ENCODE peak calls at places on chromosome 13, in five cellular contexts. One of them, this sample, is unnamed.
A peak's percentile ranks its signal among the peaks of the same experiment; 100 is the strongest.

GRCh38 chr13:28717170-28717569 is 1.6 kb downstream of the SLC46A3 start:
- DNase-seq in upper lobe of left lung: no peak
- DNase-seq in pancreas: no peak
- DNase-seq in bronchial epithelial cell: no peak
- DNase-seq in breast epithelium: no peak
- DNase-seq in this sample: no peak

GRCh38 chr13:32323912-32324311 is 8.6 kb downstream of the BRCA2 start:
- DNase-seq in pancreas: no peak
- DNase-seq in upper lobe of left lung: no peak
- DNase-seq in breast epithelium: no peak
- DNase-seq in bronchial epithelial cell: peak; percentile 71
- DNase-seq in this sample: no peak

GRCh38 chr13:72342364-72342763 is 385.1 kb downstream of the MZT1 start:
- DNase-seq in upper lobe of left lung: no peak
- DNase-seq in bronchial epithelial cell: no peak
- DNase-seq in pancreas: peak; percentile 29
- DNase-seq in breast epithelium: no peak
- DNase-seq in this sample: no peak

GRCh38 chr13:74205313-74205690 is 71.1 kb upstream of the KLF12 start:
- DNase-seq in breast epithelium: no peak
- DNase-seq in bronchial epithelial cell: peak; percentile 56
- DNase-seq in pancreas: no peak
- DNase-seq in upper lobe of left lung: no peak
- DNase-seq in this sample: no peak

GRCh38 chr13:63625869-63626268 is 2210.2 kb upstream of the PCDH20 start:
- DNase-seq in upper lobe of left lung: no peak
- DNase-seq in pancreas: no peak
- DNase-seq in bronchial epithelial cell: peak; percentile 14
- DNase-seq in breast epithelium: no peak
- DNase-seq in this sample: peak; percentile 28

GRCh38 chr13:62879071-62879470 is 1463.4 kb upstream of the PCDH20 start:
- DNase-seq in breast epithelium: no peak
- DNase-seq in upper lobe of left lung: no peak
- DNase-seq in bronchial epithelial cell: no peak
- DNase-seq in pancreas: no peak
- DNase-seq in this sample: no peak

GRCh38 chr13:49220856-49221614 is 897 bp downstream of the MLNR start:
- DNase-seq in breast epithelium: no peak
- DNase-seq in pancreas: peak; percentile 48
- DNase-seq in upper lobe of left lung: no peak
- DNase-seq in bronchial epithelial cell: no peak
- DNase-seq in this sample: peak; percentile 9

GRCh38 chr13:32415019-32415418 is 12.9 kb downstream of the N4BP2L1 start:
- DNase-seq in upper lobe of left lung: no peak
- DNase-seq in breast epithelium: no peak
- DNase-seq in bronchial epithelial cell: peak; percentile 11
- DNase-seq in pancreas: no peak
- DNase-seq in this sample: no peak

GRCh38 chr13:42038661-42039456 is 9.6 kb upstream of the DGKH start:
- DNase-seq in bronchial epithelial cell: no peak
- DNase-seq in upper lobe of left lung: no peak
- DNase-seq in pancreas: no peak
- DNase-seq in breast epithelium: no peak
- DNase-seq in this sample: no peak

GRCh38 chr13:107927557-107927956 is 287.8 kb downstream of the LIG4 start:
- DNase-seq in pancreas: no peak
- DNase-seq in upper lobe of left lung: no peak
- DNase-seq in breast epithelium: no peak
- DNase-seq in bronchial epithelial cell: no peak
- DNase-seq in this sample: no peak

DNA sequence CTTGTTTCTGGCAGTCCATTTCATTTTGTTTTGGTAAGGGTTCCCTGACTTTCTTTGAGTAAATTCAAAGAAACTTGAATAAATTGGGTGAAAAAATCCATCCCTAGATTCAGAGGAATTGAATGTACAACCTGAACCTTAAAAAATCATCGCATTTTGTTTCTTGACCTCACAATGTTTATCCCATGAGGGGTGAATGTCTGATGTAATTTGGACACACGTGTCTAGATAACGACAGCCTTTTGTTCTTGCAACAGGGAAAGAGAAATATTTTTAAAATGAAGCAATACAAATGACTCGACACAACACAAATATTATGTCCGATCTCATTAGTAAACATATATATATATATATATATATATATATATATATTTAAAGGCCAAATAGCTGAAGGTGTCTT is 453.2 kb upstream of the ATXN8OS start:
- DNase-seq in pancreas: no peak
- DNase-seq in upper lobe of left lung: no peak
- DNase-seq in breast epithelium: no peak
- DNase-seq in bronchial epithelial cell: no peak
- DNase-seq in this sample: no peak
- H3K27me3 ChIP-seq in pancreas: no peaks in the 10 kb centered on the region
- H3K27me3 ChIP-seq in upper lobe of left lung: no peaks in the 10 kb centered on the region
- H3K27me3 ChIP-seq in breast epithelium: no peaks in the 10 kb centered on the region
- H3K27me3 ChIP-seq in bronchial epithelial cell: no peaks in the 10 kb centered on the region
- H3K27me3 ChIP-seq in this sample: no peaks in the 10 kb centered on the region

DNA sequence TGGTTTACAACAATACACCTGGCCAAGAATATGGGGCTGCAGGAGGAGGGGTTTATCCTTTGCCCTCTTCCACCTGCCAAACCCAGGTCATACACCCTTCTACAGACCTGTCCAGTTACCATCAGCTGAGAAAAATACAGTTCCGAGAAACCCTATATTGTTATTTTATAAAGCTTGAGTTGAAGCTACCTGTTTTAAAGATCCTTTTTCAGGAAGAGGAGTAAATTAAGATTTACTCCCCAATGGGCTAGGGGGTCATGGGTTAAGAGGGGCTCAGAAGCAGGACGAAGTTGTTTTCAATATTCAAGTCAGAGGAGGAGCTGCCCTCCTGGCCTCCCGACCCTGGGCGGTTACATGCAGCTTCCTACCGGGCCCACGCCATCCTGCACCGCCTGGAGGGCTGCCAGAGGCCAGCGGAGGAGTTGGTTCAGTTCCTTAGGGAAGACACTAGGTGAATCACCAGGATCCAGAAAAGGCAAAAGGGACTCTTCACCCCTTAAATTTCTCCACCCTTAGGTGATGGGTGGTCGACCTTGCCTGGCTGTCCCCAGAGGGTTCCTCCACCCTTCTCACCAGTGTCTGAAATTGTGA is 1.3 kb downstream of the GJB2 start:
- DNase-seq in bronchial epithelial cell: no peak
- DNase-seq in pancreas: no peak
- DNase-seq in upper lobe of left lung: no peak
- DNase-seq in breast epithelium: no peak
- DNase-seq in this sample: no peak
- H3K4me3 ChIP-seq in bronchial epithelial cell: peak overlapping the region; percentile 61
- H3K4me3 ChIP-seq in pancreas: peak overlapping the region; percentile 59
- H3K4me3 ChIP-seq in upper lobe of left lung: no peak overlapping the region
- H3K4me3 ChIP-seq in breast epithelium: no peak overlapping the region
- H3K4me3 ChIP-seq in this sample: no peak overlapping the region

DNA sequence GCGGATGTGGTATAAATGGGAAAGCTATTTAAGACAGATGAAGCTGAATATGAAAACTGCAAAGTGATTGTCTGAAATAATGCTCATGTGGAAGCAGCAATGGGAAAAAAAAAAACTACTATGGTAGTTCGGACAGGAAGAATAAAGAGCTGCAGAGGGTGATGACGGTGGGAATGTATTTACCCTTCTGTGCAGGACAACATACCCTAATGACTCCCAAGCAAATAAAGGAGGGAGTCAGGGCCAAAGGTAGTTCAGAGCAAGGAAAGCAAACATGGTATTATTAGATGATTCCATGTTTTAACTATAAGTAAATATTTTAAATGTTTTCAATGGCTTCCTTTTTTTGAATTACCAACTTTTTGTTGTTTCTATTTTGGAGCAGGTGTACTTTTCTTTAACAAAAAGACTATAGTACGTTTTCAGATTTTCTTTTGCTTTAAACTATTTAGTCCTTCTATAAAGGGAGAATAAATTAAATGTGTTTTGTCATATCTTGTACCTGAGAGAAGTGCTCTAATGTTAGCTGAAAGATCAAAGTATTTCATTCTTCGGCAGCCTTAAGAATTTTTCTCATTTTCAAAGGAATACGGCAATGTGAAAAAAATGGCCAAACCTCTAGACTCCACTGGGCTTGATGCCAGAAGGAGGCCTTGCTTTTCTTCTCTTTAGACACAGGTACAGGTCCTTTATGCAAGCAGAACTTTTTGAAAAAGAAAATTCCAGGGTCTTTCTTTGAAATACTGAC is 67.8 kb upstream of the ZDHHC20 start:
- DNase-seq in upper lobe of left lung: no peak
- DNase-seq in breast epithelium: no peak
- DNase-seq in bronchial epithelial cell: no peak
- DNase-seq in pancreas: no peak
- DNase-seq in this sample: no peak
- H3K36me3 ChIP-seq in upper lobe of left lung: no peaks in the 10 kb centered on the region
- H3K36me3 ChIP-seq in breast epithelium: no peaks in the 10 kb centered on the region
- H3K36me3 ChIP-seq in bronchial epithelial cell: no peaks in the 10 kb centered on the region
- H3K36me3 ChIP-seq in pancreas: no peaks in the 10 kb centered on the region
- H3K36me3 ChIP-seq in this sample: peaks cover 3% of the 10 kb centered on the region

GRCh38 chr13:36674337-36675212 is 755 bp downstream of the SERTM1 start:
- DNase-seq in bronchial epithelial cell: no peak
- DNase-seq in upper lobe of left lung: no peak
- DNase-seq in pancreas: peak; percentile 35
- DNase-seq in breast epithelium: no peak
- DNase-seq in this sample: no peak

GRCh38 chr13:36675213-36675536 is 1.4 kb downstream of the SERTM1 start:
- DNase-seq in bronchial epithelial cell: no peak
- DNase-seq in pancreas: no peak
- DNase-seq in upper lobe of left lung: no peak
- DNase-seq in breast epithelium: no peak
- DNase-seq in this sample: no peak

GRCh38 chr13:36673838-36674326 is at the start of gene SERTM1:
- DNase-seq in upper lobe of left lung: no peak
- DNase-seq in bronchial epithelial cell: no peak
- DNase-seq in pancreas: peak; percentile 49
- DNase-seq in breast epithelium: no peak
- DNase-seq in this sample: peak; percentile 42

GRCh38 chr13:36673352-36673751 is 468 bp upstream of the SERTM1 start:
- DNase-seq in bronchial epithelial cell: no peak
- DNase-seq in pancreas: no peak
- DNase-seq in upper lobe of left lung: no peak
- DNase-seq in breast epithelium: no peak
- DNase-seq in this sample: no peak
- H3K27me3 ChIP-seq in bronchial epithelial cell: peaks cover 16% of the 10 kb centered on the region
- H3K27me3 ChIP-seq in pancreas: no peaks in the 10 kb centered on the region
- H3K27me3 ChIP-seq in upper lobe of left lung: peaks cover 13% of the 10 kb centered on the region
- H3K27me3 ChIP-seq in breast epithelium: peaks cover 33% of the 10 kb centered on the region
- H3K27me3 ChIP-seq in this sample: peaks cover 31% of the 10 kb centered on the region

DNA sequence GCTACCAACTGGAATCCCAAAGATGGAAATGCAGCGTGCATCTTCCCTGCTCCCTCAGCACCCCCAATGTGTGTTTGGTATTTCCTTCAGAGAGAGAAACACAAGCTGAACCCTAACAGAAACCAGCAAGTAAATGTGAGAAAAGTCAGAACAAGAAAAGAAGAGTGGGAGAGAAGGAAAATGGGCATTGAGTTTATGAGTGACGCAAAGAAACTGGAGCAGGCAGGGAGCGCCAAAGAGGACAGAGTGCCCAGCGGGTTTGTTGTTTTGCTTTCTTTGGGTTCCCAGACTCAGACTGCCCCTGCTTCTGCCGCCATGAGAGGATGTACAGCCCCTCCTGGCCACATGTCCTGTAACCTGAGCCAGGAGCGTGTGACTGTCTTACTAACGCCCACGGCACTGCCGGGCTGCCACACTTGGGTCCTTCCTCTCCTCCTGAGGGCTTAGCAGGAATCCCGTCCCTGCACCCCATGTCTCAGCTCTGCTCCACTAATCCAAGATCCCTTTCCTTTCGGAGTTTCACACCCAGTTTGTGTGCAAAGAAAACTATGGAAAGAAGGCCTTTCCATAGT is 80.6 kb downstream of the GPR12 start:
- DNase-seq in breast epithelium: no peak
- DNase-seq in bronchial epithelial cell: no peak
- DNase-seq in pancreas: no peak
- DNase-seq in upper lobe of left lung: no peak
- DNase-seq in this sample: no peak
- H3K4me3 ChIP-seq in breast epithelium: no peak overlapping the region
- H3K4me3 ChIP-seq in bronchial epithelial cell: no peak overlapping the region
- H3K4me3 ChIP-seq in pancreas: no peak overlapping the region
- H3K4me3 ChIP-seq in upper lobe of left lung: no peak overlapping the region
- H3K4me3 ChIP-seq in this sample: no peak overlapping the region

GRCh38 chr13:67097856-67098255 is 132.3 kb downstream of the PCDH9 start:
- DNase-seq in breast epithelium: no peak
- DNase-seq in pancreas: no peak
- DNase-seq in bronchial epithelial cell: no peak
- DNase-seq in upper lobe of left lung: no peak
- DNase-seq in this sample: no peak
- H3K36me3 ChIP-seq in breast epithelium: no peaks in the 10 kb centered on the region
- H3K36me3 ChIP-seq in pancreas: no peaks in the 10 kb centered on the region
- H3K36me3 ChIP-seq in bronchial epithelial cell: no peaks in the 10 kb centered on the region
- H3K36me3 ChIP-seq in upper lobe of left lung: no peaks in the 10 kb centered on the region
- H3K36me3 ChIP-seq in this sample: no peaks in the 10 kb centered on the region

GRCh38 chr13:113414335-113414734 is 39.0 kb downstream of the ADPRHL1 start:
- DNase-seq in pancreas: no peak
- DNase-seq in upper lobe of left lung: no peak
- DNase-seq in bronchial epithelial cell: no peak
- DNase-seq in breast epithelium: no peak
- DNase-seq in this sample: no peak
- H3K27me3 ChIP-seq in pancreas: no peaks in the 10 kb centered on the region
- H3K27me3 ChIP-seq in upper lobe of left lung: no peaks in the 10 kb centered on the region
- H3K27me3 ChIP-seq in bronchial epithelial cell: peaks cover 9% of the 10 kb centered on the region
- H3K27me3 ChIP-seq in breast epithelium: no peaks in the 10 kb centered on the region
- H3K27me3 ChIP-seq in this sample: no peaks in the 10 kb centered on the region

GRCh38 chr13:94710881-94711560 is 1.3 kb downstream of the SOX21 start:
- DNase-seq in bronchial epithelial cell: no peak
- DNase-seq in upper lobe of left lung: no peak
- DNase-seq in pancreas: peak; percentile 80
- DNase-seq in breast epithelium: no peak
- DNase-seq in this sample: peak; percentile 31

GRCh38 chr13:94707400-94708021 is 4.8 kb downstream of the SOX21 start:
- DNase-seq in pancreas: no peak
- DNase-seq in breast epithelium: no peak
- DNase-seq in bronchial epithelial cell: no peak
- DNase-seq in upper lobe of left lung: no peak
- DNase-seq in this sample: no peak

GRCh38 chr13:94710081-94710809 is 2.1 kb downstream of the SOX21 start:
- DNase-seq in breast epithelium: no peak
- DNase-seq in bronchial epithelial cell: no peak
- DNase-seq in upper lobe of left lung: no peak
- DNase-seq in pancreas: no peak
- DNase-seq in this sample: no peak

GRCh38 chr13:94708031-94708571 is 4.2 kb downstream of the SOX21 start:
- DNase-seq in breast epithelium: no peak
- DNase-seq in upper lobe of left lung: no peak
- DNase-seq in bronchial epithelial cell: no peak
- DNase-seq in pancreas: no peak
- DNase-seq in this sample: no peak

DNA sequence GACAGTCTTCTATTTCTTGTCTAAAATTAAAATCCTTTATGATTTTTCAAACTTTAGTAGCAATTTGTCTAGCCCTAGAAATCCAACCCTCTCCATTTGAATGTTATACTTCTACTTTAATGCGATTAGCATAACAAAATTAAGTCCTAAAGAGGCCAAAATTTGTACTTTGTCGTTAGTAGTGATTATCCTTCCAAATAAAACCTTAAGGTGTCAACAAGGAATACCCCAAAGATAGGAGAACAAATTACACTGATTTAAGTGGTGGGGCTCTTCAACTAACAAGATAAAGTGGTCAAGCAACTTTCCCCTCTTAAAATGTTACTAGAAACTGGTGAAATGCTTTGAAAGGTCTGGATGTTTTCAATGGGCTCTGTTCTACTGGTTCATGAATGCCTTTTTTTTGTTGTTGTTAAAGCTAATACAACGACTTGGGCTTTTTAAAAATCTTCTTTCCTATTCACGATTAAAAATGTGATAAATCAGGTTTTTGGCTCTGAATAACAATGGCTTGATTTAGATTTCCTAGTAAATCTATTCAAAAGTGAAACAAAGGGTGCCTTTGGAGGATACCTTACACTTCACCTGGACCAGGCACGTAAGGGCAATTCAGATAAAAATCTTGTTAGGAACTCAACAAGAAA is 3.3 kb downstream of the SOX21 start:
- DNase-seq in upper lobe of left lung: no peak
- DNase-seq in breast epithelium: no peak
- DNase-seq in bronchial epithelial cell: no peak
- DNase-seq in pancreas: no peak
- DNase-seq in this sample: no peak
- H3K4me3 ChIP-seq in upper lobe of left lung: no peak overlapping the region
- H3K4me3 ChIP-seq in breast epithelium: no peak overlapping the region
- H3K4me3 ChIP-seq in bronchial epithelial cell: no peak overlapping the region
- H3K4me3 ChIP-seq in pancreas: no peak overlapping the region
- H3K4me3 ChIP-seq in this sample: no peak overlapping the region

This sample was measured in MG63.